ENCODE peak calls at places on chromosomes 13 and 19, in ten cellular contexts. C is fibroblast of pulmonary artery, X is kidney tubule cell, R is retina, J is AG09309, N is T follicular helper cell, D is HEK293T, V is kidney epithelial cell, H is SK-N-SH, T is AG09319. G is an unnamed sample.

GRCh38 chr13:93535256-93535655 is 308.6 kb downstream of the GPC6 start:
- DNase-seq in V (no peak), D (no peak), R (no peak), C (peak; percentile 30), X (peak; percentile 76), J (no peak), T (no peak), H (no peak), N (no peak), G (no peak)

GRCh38 chr19:16143399-16144215 is at the start of gene HSH2D:
- DNase-seq in H (no peak), R (no peak), X (peak; percentile 80), C (no peak), T (no peak), D (no peak), V (peak; percentile 38), J (no peak), N (peak; percentile 67), G (no peak)

GRCh38 chr13:91136806-91137205 is 210.7 kb upstream of the MIR17HG start:
- DNase-seq in N (no peak), H (no peak), D (no peak), V (no peak), R (no peak), J (no peak), C (no peak), T (no peak), X (no peak), G (no peak)

GRCh38 chr19:46298477-46299003 is 1.7 kb downstream of the HIF3A start:
- DNase-seq in X (no peak), J (no peak), C (no peak), H (no peak), D (no peak), N (no peak), V (no peak), R (no peak), T (no peak), G (peak; percentile 51)

GRCh38 chr19:19305696-19306095 is 14.6 kb downstream of the SUGP1 start:
- DNase-seq in R (no peak), X (no peak), N (no peak), J (no peak), C (no peak), H (no peak), V (no peak), T (no peak), D (no peak), G (no peak)

GRCh38 chr19:8322638-8322997 is 1.3 kb downstream of the RPS28 start:
- DNase-seq in X (peak; percentile 16), V (no peak), T (no peak), C (no peak), D (no peak), N (no peak), H (no peak), J (no peak), R (no peak), G (no peak)

GRCh38 chr13:25922373-25922772 is 129.4 kb downstream of the SHISA2 start:
- DNase-seq in N (no peak), C (no peak), D (no peak), V (no peak), R (no peak), T (no peak), X (no peak), H (no peak), J (no peak), G (no peak)

GRCh38 chr19:51477343-51477742 is 996 bp upstream of the CEACAM18 start:
- DNase-seq in T (no peak), J (no peak), H (no peak), N (no peak), R (no peak), D (no peak), V (no peak), X (no peak), C (no peak), G (no peak)

GRCh38 chr19:45638930-45639729 is at the start of gene EML2:
- DNase-seq in D (no peak), X (peak; percentile 26), V (no peak), H (peak; percentile 15), N (peak; percentile 33), R (peak; percentile 52), J (no peak), T (no peak), C (no peak), G (peak; percentile 67)

GRCh38 chr19:35759697-35760096 is 1.7 kb downstream of the PROSER3 start:
- DNase-seq in V (no peak), H (no peak), C (no peak), D (no peak), X (no peak), R (no peak), T (no peak), J (no peak), N (no peak), G (no peak)

GRCh38 chr19:1560281-1560882 is 7.7 kb downstream of the MEX3D start:
- DNase-seq in N (no peak), J (no peak), R (no peak), T (no peak), X (no peak), H (no peak), C (no peak), V (no peak), D (no peak), G (peak; percentile 34)

GRCh38 chr13:28568286-28568685 is 73.4 kb upstream of the FLT1 start:
- DNase-seq in C (peak; percentile 71), N (no peak), X (no peak), H (peak; percentile 46), D (no peak), T (no peak), V (no peak), R (no peak), J (no peak), G (no peak)

GRCh38 chr19:6813659-6814058 is 41.2 kb downstream of the VAV1 start:
- DNase-seq in D (no peak), C (no peak), T (no peak), R (no peak), X (no peak), J (no peak), V (no peak), N (no peak), H (no peak), G (no peak)

GRCh38 chr19:37334179-37335071 is 36.5 kb upstream of the ZNF527 start:
- DNase-seq in X (peak; percentile 89), T (peak; percentile 49), C (peak; percentile 92), V (peak; percentile 74), R (peak; percentile 97), D (peak; percentile 75), H (peak; percentile 89), J (peak; percentile 39), N (peak; percentile 88), G (peak; percentile 91)

GRCh38 chr13:105665284-105665683 is 870.2 kb downstream of the EFNB2 start:
- DNase-seq in H (no peak), N (no peak), R (no peak), T (no peak), C (no peak), D (no peak), J (peak; percentile 2), X (peak; percentile 88), V (peak; percentile 80), G (no peak)

GRCh38 chr13:24625324-24625723 is 54.9 kb upstream of the ATP12A start:
- DNase-seq in H (no peak), N (no peak), C (no peak), V (no peak), D (no peak), J (no peak), R (no peak), X (no peak), T (no peak), G (no peak)

GRCh38 chr13:50989476-50989875 is 79.9 kb downstream of the RNASEH2B start:
- DNase-seq in C (peak; percentile 42), X (no peak), T (no peak), D (peak; percentile 42), N (no peak), R (no peak), H (peak; percentile 30), J (no peak), V (no peak), G (no peak)

GRCh38 chr19:5154129-5154798 is 185.4 kb downstream of the KDM4B start:
- DNase-seq in R (no peak), H (peak; percentile 82), J (no peak), V (no peak), D (peak; percentile 66), T (no peak), X (peak; percentile 22), C (peak; percentile 16), N (no peak), G (peak; percentile 68)

GRCh38 chr13:27405521-27406134 is 18.8 kb upstream of the GTF3A start:
- DNase-seq in D (no peak), N (no peak), T (no peak), V (no peak), J (no peak), H (no peak), X (no peak), R (no peak), C (no peak), G (no peak)

GRCh38 chr13:108859202-108860012 is 230.0 kb downstream of the MYO16 start:
- DNase-seq in H (no peak), D (no peak), J (peak; percentile 25), X (peak; percentile 64), C (peak; percentile 67), T (peak; percentile 46), V (peak; percentile 49), N (no peak), R (no peak), G (no peak)

GRCh38 chr19:40279761-40280607 is 5.2 kb downstream of the AKT2 start:
- DNase-seq in J (no peak), N (no peak), T (no peak), H (peak; percentile 7), D (no peak), X (peak; percentile 29), V (no peak), R (no peak), C (no peak), G (no peak)

GRCh38 chr19:43504426-43505185 is at the start of gene PHLDB3:
- DNase-seq in D (peak; percentile 29), R (no peak), J (no peak), X (peak; percentile 49), H (peak; percentile 70), T (no peak), N (peak; percentile 21), C (no peak), V (no peak), G (no peak)

G was measured in D341Med.